ENCODE peak calls at places on chromosome 13, in ten cellular contexts. One of them, this sample, is unnamed.

GRCh38 chr13:46345400-46345799 is 41.7 kb downstream of the RUBCNL start:
- DNase-seq in IMR-90: no peak
- DNase-seq in tibial nerve: no peak
- DNase-seq in esophagus squamous epithelium: no peak
- DNase-seq in HCT116: no peak
- DNase-seq in body of pancreas: peak; percentile 26
- DNase-seq in Peyer's patch: no peak
- DNase-seq in transverse colon: no peak
- DNase-seq in H1: no peak
- DNase-seq in sigmoid colon: no peak
- DNase-seq in this sample: no peak

GRCh38 chr13:52459668-52460067 is 4.4 kb downstream of the CKAP2 start:
- DNase-seq in tibial nerve: no peak
- DNase-seq in H1: no peak
- DNase-seq in transverse colon: no peak
- DNase-seq in HCT116: no peak
- DNase-seq in sigmoid colon: no peak
- DNase-seq in Peyer's patch: no peak
- DNase-seq in IMR-90: peak; percentile 86
- DNase-seq in esophagus squamous epithelium: no peak
- DNase-seq in body of pancreas: no peak
- DNase-seq in this sample: no peak

GRCh38 chr13:30196025-30196424 is 111.3 kb downstream of the KATNAL1 start:
- DNase-seq in Peyer's patch: no peak
- DNase-seq in esophagus squamous epithelium: no peak
- DNase-seq in sigmoid colon: no peak
- DNase-seq in H1: peak; percentile 5
- DNase-seq in IMR-90: peak; percentile 41
- DNase-seq in tibial nerve: no peak
- DNase-seq in body of pancreas: peak; percentile 20
- DNase-seq in transverse colon: no peak
- DNase-seq in HCT116: peak; percentile 8
- DNase-seq in this sample: no peak

GRCh38 chr13:113239357-113239756 is 29.9 kb downstream of the CUL4A start:
- DNase-seq in esophagus squamous epithelium: no peak
- DNase-seq in Peyer's patch: no peak
- DNase-seq in body of pancreas: no peak
- DNase-seq in transverse colon: no peak
- DNase-seq in sigmoid colon: no peak
- DNase-seq in H1: no peak
- DNase-seq in IMR-90: no peak
- DNase-seq in HCT116: no peak
- DNase-seq in tibial nerve: no peak
- DNase-seq in this sample: no peak

GRCh38 chr13:23921451-23921888 is 24.2 kb upstream of the C1QTNF9B start:
- DNase-seq in H1: peak; percentile 54
- DNase-seq in tibial nerve: peak; percentile 27
- DNase-seq in IMR-90: peak; percentile 66
- DNase-seq in transverse colon: no peak
- DNase-seq in Peyer's patch: no peak
- DNase-seq in esophagus squamous epithelium: no peak
- DNase-seq in HCT116: peak; percentile 23
- DNase-seq in sigmoid colon: no peak
- DNase-seq in body of pancreas: peak; percentile 15
- DNase-seq in this sample: peak; percentile 28

GRCh38 chr13:28527629-28528028 is 32.7 kb upstream of the FLT1 start:
- DNase-seq in transverse colon: no peak
- DNase-seq in H1: no peak
- DNase-seq in esophagus squamous epithelium: no peak
- DNase-seq in Peyer's patch: peak; percentile 51
- DNase-seq in HCT116: no peak
- DNase-seq in tibial nerve: no peak
- DNase-seq in body of pancreas: peak; percentile 20
- DNase-seq in IMR-90: no peak
- DNase-seq in sigmoid colon: no peak
- DNase-seq in this sample: no peak

GRCh38 chr13:89726690-89727435 is 1620.6 kb upstream of the MIR17HG start:
- DNase-seq in tibial nerve: no peak
- DNase-seq in body of pancreas: no peak
- DNase-seq in transverse colon: no peak
- DNase-seq in sigmoid colon: no peak
- DNase-seq in HCT116: no peak
- DNase-seq in H1: no peak
- DNase-seq in IMR-90: peak; percentile 46
- DNase-seq in Peyer's patch: no peak
- DNase-seq in esophagus squamous epithelium: no peak
- DNase-seq in this sample: no peak

GRCh38 chr13:28375250-28375930 is 119.5 kb downstream of the FLT1 start:
- DNase-seq in IMR-90: no peak
- DNase-seq in H1: no peak
- DNase-seq in HCT116: no peak
- DNase-seq in transverse colon: no peak
- DNase-seq in Peyer's patch: no peak
- DNase-seq in body of pancreas: no peak
- DNase-seq in esophagus squamous epithelium: no peak
- DNase-seq in sigmoid colon: no peak
- DNase-seq in tibial nerve: no peak
- DNase-seq in this sample: no peak

GRCh38 chr13:43758834-43759233 is 27.9 kb downstream of the ENOX1 start:
- DNase-seq in H1: no peak
- DNase-seq in HCT116: no peak
- DNase-seq in esophagus squamous epithelium: no peak
- DNase-seq in body of pancreas: no peak
- DNase-seq in tibial nerve: no peak
- DNase-seq in Peyer's patch: no peak
- DNase-seq in transverse colon: no peak
- DNase-seq in sigmoid colon: no peak
- DNase-seq in IMR-90: no peak
- DNase-seq in this sample: no peak

GRCh38 chr13:103539265-103539664 is 473.0 kb upstream of the SLC10A2 start:
- DNase-seq in sigmoid colon: no peak
- DNase-seq in transverse colon: no peak
- DNase-seq in tibial nerve: no peak
- DNase-seq in HCT116: no peak
- DNase-seq in esophagus squamous epithelium: no peak
- DNase-seq in H1: no peak
- DNase-seq in body of pancreas: no peak
- DNase-seq in IMR-90: no peak
- DNase-seq in Peyer's patch: no peak
- DNase-seq in this sample: no peak

GRCh38 chr13:112947796-112948195 is 21.2 kb upstream of the MCF2L start:
- DNase-seq in Peyer's patch: no peak
- DNase-seq in HCT116: no peak
- DNase-seq in sigmoid colon: peak; percentile 39
- DNase-seq in H1: no peak
- DNase-seq in body of pancreas: no peak
- DNase-seq in tibial nerve: no peak
- DNase-seq in esophagus squamous epithelium: no peak
- DNase-seq in transverse colon: no peak
- DNase-seq in IMR-90: no peak
- DNase-seq in this sample: no peak

GRCh38 chr13:32309812-32310706 is 5.1 kb downstream of the ZAR1L start:
- DNase-seq in transverse colon: peak; percentile 12
- DNase-seq in esophagus squamous epithelium: no peak
- DNase-seq in body of pancreas: peak; percentile 31
- DNase-seq in sigmoid colon: no peak
- DNase-seq in IMR-90: peak; percentile 72
- DNase-seq in H1: no peak
- DNase-seq in HCT116: peak; percentile 54
- DNase-seq in Peyer's patch: no peak
- DNase-seq in tibial nerve: no peak
- DNase-seq in this sample: no peak

GRCh38 chr13:38167164-38167822 is 182.4 kb upstream of the UFM1 start:
- DNase-seq in HCT116: no peak
- DNase-seq in tibial nerve: no peak
- DNase-seq in Peyer's patch: no peak
- DNase-seq in body of pancreas: no peak
- DNase-seq in IMR-90: no peak
- DNase-seq in H1: no peak
- DNase-seq in sigmoid colon: no peak
- DNase-seq in transverse colon: no peak
- DNase-seq in esophagus squamous epithelium: no peak
- DNase-seq in this sample: no peak
- H3K27ac ChIP-seq in HCT116: no peak overlapping the region
- H3K27ac ChIP-seq in tibial nerve: no peak overlapping the region
- H3K27ac ChIP-seq in Peyer's patch: no peak overlapping the region
- H3K27ac ChIP-seq in body of pancreas: no peak overlapping the region
- H3K27ac ChIP-seq in IMR-90: no peak overlapping the region
- H3K27ac ChIP-seq in H1: no peak overlapping the region
- H3K27ac ChIP-seq in sigmoid colon: no peak overlapping the region
- H3K27ac ChIP-seq in transverse colon: no peak overlapping the region
- H3K27ac ChIP-seq in esophagus squamous epithelium: no peak overlapping the region
- H3K27ac ChIP-seq in this sample: no peak overlapping the region

DNA sequence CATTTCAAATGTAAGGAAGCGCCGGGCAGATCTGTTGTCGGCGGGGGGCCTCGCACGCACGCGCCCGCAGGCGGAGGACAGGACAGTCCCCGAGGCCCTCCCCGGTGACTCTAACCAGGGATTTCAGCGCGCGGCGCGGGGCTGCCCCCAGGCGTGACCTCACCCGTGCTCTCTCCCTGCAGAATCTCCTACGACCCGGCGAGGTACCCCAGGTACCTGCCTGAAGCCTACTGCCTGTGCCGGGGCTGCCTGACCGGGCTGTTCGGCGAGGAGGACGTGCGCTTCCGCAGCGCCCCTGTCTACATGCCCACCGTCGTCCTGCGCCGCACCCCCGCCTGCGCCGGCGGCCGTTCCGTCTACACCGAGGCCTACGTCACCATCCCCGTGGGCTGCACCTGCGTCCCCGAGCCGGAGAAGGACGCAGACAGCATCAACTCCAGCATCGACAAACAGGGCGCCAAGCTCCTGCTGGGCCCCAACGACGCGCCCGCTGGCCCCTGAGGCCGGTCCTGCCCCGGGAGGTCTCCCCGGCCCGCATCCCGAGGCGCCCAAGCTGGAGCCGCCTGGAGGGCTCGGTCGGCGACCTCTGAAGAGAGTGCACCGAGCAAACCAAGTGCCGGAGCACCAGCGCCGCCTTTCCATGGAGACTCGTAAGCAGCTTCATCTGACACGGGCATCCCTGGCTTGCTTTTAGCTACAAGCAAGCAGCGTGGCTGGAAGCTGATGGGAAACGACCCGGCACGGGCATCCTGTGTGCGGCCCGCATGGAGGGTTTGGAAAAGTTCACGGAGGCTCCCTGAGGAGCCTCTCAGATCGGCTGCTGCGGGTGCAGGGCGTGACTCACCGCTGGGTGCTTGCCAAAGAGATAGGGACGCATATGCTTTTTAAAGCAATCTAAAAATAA is 18.2 kb downstream of the IL17D start:
- DNase-seq in Peyer's patch: no peak
- DNase-seq in H1: no peak
- DNase-seq in HCT116: no peak
- DNase-seq in esophagus squamous epithelium: no peak
- DNase-seq in sigmoid colon: no peak
- DNase-seq in body of pancreas: peak; percentile 62
- DNase-seq in transverse colon: peak; percentile 30
- DNase-seq in IMR-90: peak; percentile 79
- DNase-seq in tibial nerve: peak; percentile 38
- DNase-seq in this sample: no peak
- TF ChIP-seq POLR2A in Peyer's patch: no peak
- TF ChIP-seq POLR2A in H1: no peak
- TF ChIP-seq POLR2A in HCT116: no peak
- TF ChIP-seq POLR2A in esophagus squamous epithelium: no peak
- TF ChIP-seq POLR2A in sigmoid colon: no peak
- TF ChIP-seq POLR2A in body of pancreas: no peak
- TF ChIP-seq POLR2A in transverse colon: no peak
- TF ChIP-seq POLR2A in IMR-90: no peak
- TF ChIP-seq POLR2A in tibial nerve: no peak
- TF ChIP-seq POLR2A in this sample: no peak

DNA sequence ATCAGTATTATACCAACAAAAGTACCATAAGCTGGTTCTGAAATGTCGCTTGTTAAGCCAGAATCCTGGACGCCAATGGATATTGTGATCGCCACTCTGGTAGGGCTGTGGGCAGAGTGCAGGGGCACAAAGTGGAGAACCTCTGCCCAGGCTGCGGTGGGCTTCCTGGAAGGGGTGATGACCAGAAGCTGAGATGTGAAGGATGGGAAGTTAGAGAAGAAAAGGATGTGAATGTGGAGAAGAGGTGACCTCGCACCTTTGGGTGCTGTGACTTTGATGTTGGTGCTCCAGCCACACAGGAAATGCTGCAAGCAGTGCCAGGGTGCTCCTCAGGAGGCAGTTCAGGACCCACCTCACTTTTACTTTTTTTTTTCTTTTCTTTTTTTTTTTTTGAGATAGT is 207.9 kb upstream of the MAB21L1 start:
- DNase-seq in HCT116: no peak
- DNase-seq in tibial nerve: no peak
- DNase-seq in transverse colon: no peak
- DNase-seq in body of pancreas: no peak
- DNase-seq in esophagus squamous epithelium: no peak
- DNase-seq in Peyer's patch: no peak
- DNase-seq in IMR-90: no peak
- DNase-seq in H1: no peak
- DNase-seq in sigmoid colon: no peak
- DNase-seq in this sample: no peak
- TF ChIP-seq CTCF in HCT116: no peak
- TF ChIP-seq CTCF in tibial nerve: no peak
- TF ChIP-seq CTCF in transverse colon: no peak
- TF ChIP-seq CTCF in body of pancreas: no peak
- TF ChIP-seq CTCF in esophagus squamous epithelium: no peak
- TF ChIP-seq CTCF in Peyer's patch: no peak
- TF ChIP-seq CTCF in IMR-90: no peak
- TF ChIP-seq CTCF in H1: no peak
- TF ChIP-seq CTCF in sigmoid colon: no peak
- TF ChIP-seq CTCF in this sample: no peak

GRCh38 chr13:109682534-109683244 is 103.7 kb downstream of the IRS2 start:
- DNase-seq in esophagus squamous epithelium: no peak
- DNase-seq in sigmoid colon: no peak
- DNase-seq in H1: no peak
- DNase-seq in body of pancreas: no peak
- DNase-seq in transverse colon: no peak
- DNase-seq in Peyer's patch: no peak
- DNase-seq in tibial nerve: no peak
- DNase-seq in IMR-90: no peak
- DNase-seq in HCT116: no peak
- DNase-seq in this sample: no peak

GRCh38 chr13:109684084-109684835 is 102.1 kb downstream of the IRS2 start:
- DNase-seq in IMR-90: no peak
- DNase-seq in Peyer's patch: no peak
- DNase-seq in esophagus squamous epithelium: no peak
- DNase-seq in sigmoid colon: no peak
- DNase-seq in body of pancreas: peak; percentile 27
- DNase-seq in H1: no peak
- DNase-seq in tibial nerve: no peak
- DNase-seq in HCT116: no peak
- DNase-seq in transverse colon: peak; percentile 60
- DNase-seq in this sample: no peak

GRCh38 chr13:109687559-109688448 is 98.6 kb downstream of the IRS2 start:
- DNase-seq in HCT116: no peak
- DNase-seq in IMR-90: no peak
- DNase-seq in transverse colon: peak; percentile 77
- DNase-seq in Peyer's patch: no peak
- DNase-seq in esophagus squamous epithelium: no peak
- DNase-seq in tibial nerve: no peak
- DNase-seq in body of pancreas: no peak
- DNase-seq in H1: no peak
- DNase-seq in sigmoid colon: no peak
- DNase-seq in this sample: no peak

GRCh38 chr13:109680930-109681329 is 105.5 kb downstream of the IRS2 start:
- DNase-seq in body of pancreas: no peak
- DNase-seq in IMR-90: no peak
- DNase-seq in esophagus squamous epithelium: no peak
- DNase-seq in transverse colon: no peak
- DNase-seq in Peyer's patch: no peak
- DNase-seq in HCT116: no peak
- DNase-seq in tibial nerve: no peak
- DNase-seq in H1: no peak
- DNase-seq in sigmoid colon: no peak
- DNase-seq in this sample: no peak

GRCh38 chr13:109684836-109685602 is 101.4 kb downstream of the IRS2 start:
- DNase-seq in tibial nerve: peak; percentile 31
- DNase-seq in Peyer's patch: no peak
- DNase-seq in sigmoid colon: no peak
- DNase-seq in transverse colon: peak; percentile 74
- DNase-seq in body of pancreas: peak; percentile 70
- DNase-seq in esophagus squamous epithelium: no peak
- DNase-seq in IMR-90: no peak
- DNase-seq in HCT116: no peak
- DNase-seq in H1: no peak
- DNase-seq in this sample: peak; percentile 36
- H3K27ac ChIP-seq in tibial nerve: no peak overlapping the region
- H3K27ac ChIP-seq in Peyer's patch: peak overlapping the region; percentile 11
- H3K27ac ChIP-seq in sigmoid colon: no peak overlapping the region
- H3K27ac ChIP-seq in transverse colon: peak overlapping the region; percentile 87
- H3K27ac ChIP-seq in body of pancreas: peak overlapping the region; percentile 74
- H3K27ac ChIP-seq in esophagus squamous epithelium: no peak overlapping the region
- H3K27ac ChIP-seq in IMR-90: no peak overlapping the region
- H3K27ac ChIP-seq in HCT116: no peak overlapping the region
- H3K27ac ChIP-seq in H1: no peak overlapping the region
- H3K27ac ChIP-seq in this sample: no peak overlapping the region